ENCODE peak calls at places on chromosomes 3 and 15, in ten cellular contexts. One of them, this sample, is unnamed.

GRCh38 chr3:44995142-44995770 is 19.2 kb downstream of the EXOSC7 start:
- DNase-seq in transverse colon: no peak
- DNase-seq in GM23248: peak; percentile 68
- DNase-seq in fibroblast of pulmonary artery: peak; percentile 77
- DNase-seq in astrocyte of the spinal cord: peak; percentile 69
- DNase-seq in A549: no peak
- DNase-seq in lung: no peak
- DNase-seq in RWPE2: no peak
- DNase-seq in psoas muscle: peak; percentile 25
- DNase-seq in heart right ventricle: no peak
- DNase-seq in this sample: no peak

GRCh38 chr3:149752788-149753136 is 473 bp upstream of the COMMD2 start:
- DNase-seq in transverse colon: no peak
- DNase-seq in GM23248: no peak
- DNase-seq in fibroblast of pulmonary artery: no peak
- DNase-seq in astrocyte of the spinal cord: no peak
- DNase-seq in A549: no peak
- DNase-seq in lung: no peak
- DNase-seq in RWPE2: no peak
- DNase-seq in psoas muscle: no peak
- DNase-seq in heart right ventricle: no peak
- DNase-seq in this sample: no peak

GRCh38 chr15:36757189-36757814 is 177.9 kb downstream of the CDIN1 start:
- DNase-seq in transverse colon: no peak
- DNase-seq in GM23248: peak; percentile 58
- DNase-seq in fibroblast of pulmonary artery: peak; percentile 39
- DNase-seq in astrocyte of the spinal cord: peak; percentile 46
- DNase-seq in A549: no peak
- DNase-seq in lung: no peak
- DNase-seq in RWPE2: no peak
- DNase-seq in psoas muscle: no peak
- DNase-seq in heart right ventricle: no peak
- DNase-seq in this sample: no peak

GRCh38 chr15:74320358-74321247 is 46.8 kb downstream of the CYP11A1 start:
- DNase-seq in transverse colon: peak; percentile 37
- DNase-seq in GM23248: peak; percentile 76
- DNase-seq in fibroblast of pulmonary artery: peak; percentile 58
- DNase-seq in astrocyte of the spinal cord: peak; percentile 45
- DNase-seq in A549: peak; percentile 25
- DNase-seq in lung: no peak
- DNase-seq in RWPE2: no peak
- DNase-seq in psoas muscle: peak; percentile 72
- DNase-seq in heart right ventricle: peak; percentile 55
- DNase-seq in this sample: no peak

GRCh38 chr3:99568936-99569335 is 69.5 kb upstream of the COL8A1 start:
- DNase-seq in transverse colon: no peak
- DNase-seq in GM23248: no peak
- DNase-seq in fibroblast of pulmonary artery: no peak
- DNase-seq in astrocyte of the spinal cord: no peak
- DNase-seq in A549: no peak
- DNase-seq in lung: no peak
- DNase-seq in RWPE2: no peak
- DNase-seq in psoas muscle: no peak
- DNase-seq in heart right ventricle: no peak
- DNase-seq in this sample: no peak

GRCh38 chr15:33309602-33310276 is 1.0 kb upstream of the RYR3 start:
- DNase-seq in transverse colon: no peak
- DNase-seq in GM23248: peak; percentile 10
- DNase-seq in fibroblast of pulmonary artery: peak; percentile 3
- DNase-seq in astrocyte of the spinal cord: no peak
- DNase-seq in A549: no peak
- DNase-seq in lung: no peak
- DNase-seq in RWPE2: no peak
- DNase-seq in psoas muscle: peak; percentile 33
- DNase-seq in heart right ventricle: no peak
- DNase-seq in this sample: no peak

GRCh38 chr3:179071161-179071568 is 444 bp downstream of the ZMAT3 start:
- DNase-seq in transverse colon: peak; percentile 30
- DNase-seq in GM23248: peak; percentile 69
- DNase-seq in fibroblast of pulmonary artery: peak; percentile 43
- DNase-seq in astrocyte of the spinal cord: peak; percentile 42
- DNase-seq in A549: peak; percentile 15
- DNase-seq in lung: no peak
- DNase-seq in RWPE2: peak; percentile 52
- DNase-seq in psoas muscle: no peak
- DNase-seq in heart right ventricle: no peak
- DNase-seq in this sample: no peak

GRCh38 chr15:54026891-54027290 is 48.6 kb downstream of the UNC13C start:
- DNase-seq in transverse colon: no peak
- DNase-seq in GM23248: no peak
- DNase-seq in fibroblast of pulmonary artery: no peak
- DNase-seq in astrocyte of the spinal cord: no peak
- DNase-seq in A549: no peak
- DNase-seq in lung: no peak
- DNase-seq in RWPE2: no peak
- DNase-seq in psoas muscle: no peak
- DNase-seq in heart right ventricle: no peak
- DNase-seq in this sample: no peak

GRCh38 chr3:113086506-113087461 is 96.0 kb downstream of the GTPBP8 start:
- DNase-seq in transverse colon: no peak
- DNase-seq in GM23248: no peak
- DNase-seq in fibroblast of pulmonary artery: no peak
- DNase-seq in astrocyte of the spinal cord: no peak
- DNase-seq in A549: peak; percentile 38
- DNase-seq in lung: no peak
- DNase-seq in RWPE2: no peak
- DNase-seq in psoas muscle: no peak
- DNase-seq in heart right ventricle: no peak
- DNase-seq in this sample: no peak

GRCh38 chr3:141769171-141769894 is 6.1 kb downstream of the GRK7 start:
- DNase-seq in transverse colon: no peak
- DNase-seq in GM23248: peak; percentile 28
- DNase-seq in fibroblast of pulmonary artery: peak; percentile 49
- DNase-seq in astrocyte of the spinal cord: peak; percentile 5
- DNase-seq in A549: no peak
- DNase-seq in lung: no peak
- DNase-seq in RWPE2: no peak
- DNase-seq in psoas muscle: no peak
- DNase-seq in heart right ventricle: no peak
- DNase-seq in this sample: no peak

GRCh38 chr15:42727740-42728355 is 9.1 kb downstream of the CDAN1 start:
- DNase-seq in transverse colon: no peak
- DNase-seq in GM23248: no peak
- DNase-seq in fibroblast of pulmonary artery: no peak
- DNase-seq in astrocyte of the spinal cord: no peak
- DNase-seq in A549: no peak
- DNase-seq in lung: peak; percentile 81
- DNase-seq in RWPE2: no peak
- DNase-seq in psoas muscle: no peak
- DNase-seq in heart right ventricle: no peak
- DNase-seq in this sample: no peak

GRCh38 chr3:10322355-10322715 is 1.4 kb upstream of the SEC13 start:
- DNase-seq in transverse colon: no peak
- DNase-seq in GM23248: no peak
- DNase-seq in fibroblast of pulmonary artery: no peak
- DNase-seq in astrocyte of the spinal cord: no peak
- DNase-seq in A549: peak; percentile 41
- DNase-seq in lung: no peak
- DNase-seq in RWPE2: no peak
- DNase-seq in psoas muscle: no peak
- DNase-seq in heart right ventricle: no peak
- DNase-seq in this sample: no peak

GRCh38 chr15:99409097-99409473 is 156.7 kb upstream of the MEF2A start:
- DNase-seq in transverse colon: peak; percentile 76
- DNase-seq in GM23248: peak; percentile 73
- DNase-seq in fibroblast of pulmonary artery: peak; percentile 71
- DNase-seq in astrocyte of the spinal cord: peak; percentile 46
- DNase-seq in A549: peak; percentile 76
- DNase-seq in lung: peak; percentile 35
- DNase-seq in RWPE2: peak; percentile 76
- DNase-seq in psoas muscle: peak; percentile 64
- DNase-seq in heart right ventricle: peak; percentile 70
- DNase-seq in this sample: peak; percentile 78

GRCh38 chr3:182364723-182365650 is 428.3 kb upstream of the ATP11B start:
- DNase-seq in transverse colon: peak; percentile 7
- DNase-seq in GM23248: no peak
- DNase-seq in fibroblast of pulmonary artery: peak; percentile 1
- DNase-seq in astrocyte of the spinal cord: peak; percentile 92
- DNase-seq in A549: no peak
- DNase-seq in lung: no peak
- DNase-seq in RWPE2: peak; percentile 71
- DNase-seq in psoas muscle: peak; percentile 14
- DNase-seq in heart right ventricle: no peak
- DNase-seq in this sample: no peak

DNA sequence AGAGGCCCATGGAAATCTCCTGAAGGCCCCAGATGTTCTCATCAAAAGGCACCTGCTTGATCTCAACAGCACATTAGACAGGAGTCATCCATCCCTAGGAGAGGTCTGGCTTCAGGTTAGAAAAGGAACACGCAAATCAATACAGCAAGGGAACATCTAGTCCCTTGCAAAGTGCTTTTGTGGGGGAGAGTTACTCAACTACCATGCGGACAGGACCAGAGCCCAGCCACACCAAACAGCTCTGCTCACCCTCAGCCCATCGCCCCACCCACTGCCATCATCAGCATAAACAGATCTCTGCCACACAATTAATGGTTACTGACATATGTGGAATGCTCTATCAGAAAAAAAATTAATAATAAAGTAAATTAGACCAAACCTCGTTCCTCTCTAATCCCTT is 85.6 kb downstream of the MYLK start:
- DNase-seq in transverse colon: no peak
- DNase-seq in GM23248: no peak
- DNase-seq in fibroblast of pulmonary artery: no peak
- DNase-seq in astrocyte of the spinal cord: no peak
- DNase-seq in A549: no peak
- DNase-seq in lung: no peak
- DNase-seq in RWPE2: no peak
- DNase-seq in psoas muscle: no peak
- DNase-seq in heart right ventricle: no peak
- DNase-seq in this sample: no peak
- H3K4me3 ChIP-seq in transverse colon: no peak overlapping the region
- H3K4me3 ChIP-seq in GM23248: no peak overlapping the region
- H3K4me3 ChIP-seq in fibroblast of pulmonary artery: no peak overlapping the region
- H3K4me3 ChIP-seq in astrocyte of the spinal cord: no peak overlapping the region
- H3K4me3 ChIP-seq in A549: no peak overlapping the region
- H3K4me3 ChIP-seq in lung: no peak overlapping the region
- H3K4me3 ChIP-seq in RWPE2: no peak overlapping the region
- H3K4me3 ChIP-seq in psoas muscle: no peak overlapping the region
- H3K4me3 ChIP-seq in heart right ventricle: no peak overlapping the region
- H3K4me3 ChIP-seq in this sample: no peak overlapping the region

DNA sequence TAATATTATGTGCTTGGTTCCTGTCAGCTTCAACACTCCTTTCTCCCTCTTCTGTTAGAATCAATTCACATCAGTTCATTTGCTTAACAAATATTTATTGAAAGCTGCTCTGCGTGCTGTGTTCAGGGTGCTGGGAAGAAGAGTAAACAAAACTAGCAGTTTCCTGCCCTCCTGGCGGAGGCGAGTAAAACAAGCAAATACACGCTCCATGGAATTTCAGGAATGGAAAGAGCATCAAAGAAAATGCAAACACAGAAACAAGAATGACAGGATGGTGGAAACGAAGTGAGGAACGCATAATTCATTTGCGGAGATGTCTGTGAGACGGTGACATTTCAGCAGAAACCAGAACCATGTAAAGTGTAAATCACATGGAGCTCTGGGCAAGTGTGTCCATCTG is 49.4 kb upstream of the SPTSSB start:
- DNase-seq in transverse colon: no peak
- DNase-seq in GM23248: no peak
- DNase-seq in fibroblast of pulmonary artery: no peak
- DNase-seq in astrocyte of the spinal cord: peak; percentile 26
- DNase-seq in A549: no peak
- DNase-seq in lung: no peak
- DNase-seq in RWPE2: peak; percentile 54
- DNase-seq in psoas muscle: no peak
- DNase-seq in heart right ventricle: no peak
- DNase-seq in this sample: no peak
- H3K4me3 ChIP-seq in transverse colon: no peak overlapping the region
- H3K4me3 ChIP-seq in GM23248: no peak overlapping the region
- H3K4me3 ChIP-seq in fibroblast of pulmonary artery: no peak overlapping the region
- H3K4me3 ChIP-seq in astrocyte of the spinal cord: no peak overlapping the region
- H3K4me3 ChIP-seq in A549: no peak overlapping the region
- H3K4me3 ChIP-seq in lung: no peak overlapping the region
- H3K4me3 ChIP-seq in RWPE2: no peak overlapping the region
- H3K4me3 ChIP-seq in psoas muscle: no peak overlapping the region
- H3K4me3 ChIP-seq in heart right ventricle: no peak overlapping the region
- H3K4me3 ChIP-seq in this sample: no peak overlapping the region

DNA sequence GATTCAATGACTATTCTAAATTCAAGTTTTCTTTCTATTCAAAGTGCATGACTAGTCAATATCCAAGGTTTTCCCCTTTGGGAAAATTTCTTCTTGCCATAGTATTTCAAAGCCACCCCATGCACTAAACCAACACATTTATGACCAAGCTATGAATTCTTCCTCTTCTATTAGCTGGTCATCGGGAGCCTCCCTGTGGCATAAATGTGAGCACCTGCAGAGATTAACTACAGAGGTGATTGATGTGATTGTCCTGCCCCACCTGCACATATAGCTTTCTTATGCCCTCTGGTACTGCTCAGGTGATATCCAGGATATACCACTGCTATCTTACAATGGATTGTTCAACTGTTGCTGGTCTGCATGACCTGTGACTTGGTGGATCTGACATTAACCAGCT is 694.9 kb downstream of the ZBBX start:
- DNase-seq in transverse colon: no peak
- DNase-seq in GM23248: no peak
- DNase-seq in fibroblast of pulmonary artery: no peak
- DNase-seq in astrocyte of the spinal cord: no peak
- DNase-seq in A549: no peak
- DNase-seq in lung: no peak
- DNase-seq in RWPE2: no peak
- DNase-seq in psoas muscle: no peak
- DNase-seq in heart right ventricle: no peak
- DNase-seq in this sample: no peak
- H3K4me3 ChIP-seq in transverse colon: no peak overlapping the region
- H3K4me3 ChIP-seq in GM23248: no peak overlapping the region
- H3K4me3 ChIP-seq in fibroblast of pulmonary artery: no peak overlapping the region
- H3K4me3 ChIP-seq in astrocyte of the spinal cord: no peak overlapping the region
- H3K4me3 ChIP-seq in A549: no peak overlapping the region
- H3K4me3 ChIP-seq in lung: no peak overlapping the region
- H3K4me3 ChIP-seq in RWPE2: no peak overlapping the region
- H3K4me3 ChIP-seq in psoas muscle: no peak overlapping the region
- H3K4me3 ChIP-seq in heart right ventricle: no peak overlapping the region
- H3K4me3 ChIP-seq in this sample: no peak overlapping the region

DNA sequence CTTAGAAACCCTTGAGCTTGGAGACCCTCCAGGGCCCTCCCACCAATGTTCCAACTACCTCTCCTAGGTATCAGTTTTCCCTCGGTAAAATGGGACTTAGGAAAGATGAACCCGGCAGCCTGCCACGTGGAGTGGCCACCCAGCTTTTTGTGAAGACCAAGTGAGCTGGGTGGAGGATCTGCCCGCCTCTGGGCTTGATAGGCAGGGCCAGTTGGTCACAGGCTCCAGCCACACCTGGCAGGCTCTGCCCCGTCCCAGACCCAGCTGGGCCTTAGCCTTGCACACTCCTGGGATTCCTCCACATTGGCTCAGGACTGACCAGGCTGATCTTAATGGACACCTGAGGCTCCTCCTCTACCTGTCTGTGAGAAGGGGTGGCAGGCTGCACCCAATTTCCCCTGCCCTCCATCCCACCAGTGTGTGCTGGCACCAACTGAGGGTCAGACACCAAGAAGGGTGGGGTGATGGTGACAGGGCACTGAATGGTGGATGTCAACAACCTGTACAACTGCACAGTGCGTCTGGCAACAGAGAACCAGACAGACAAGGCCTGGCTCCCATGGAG is 761 bp upstream of the GRIP2 start:
- DNase-seq in transverse colon: no peak
- DNase-seq in GM23248: no peak
- DNase-seq in fibroblast of pulmonary artery: no peak
- DNase-seq in astrocyte of the spinal cord: no peak
- DNase-seq in A549: no peak
- DNase-seq in lung: no peak
- DNase-seq in RWPE2: no peak
- DNase-seq in psoas muscle: peak; percentile 71
- DNase-seq in heart right ventricle: no peak
- DNase-seq in this sample: no peak
- H3K4me3 ChIP-seq in transverse colon: no peak overlapping the region
- H3K4me3 ChIP-seq in GM23248: no peak overlapping the region
- H3K4me3 ChIP-seq in fibroblast of pulmonary artery: no peak overlapping the region
- H3K4me3 ChIP-seq in astrocyte of the spinal cord: no peak overlapping the region
- H3K4me3 ChIP-seq in A549: no peak overlapping the region
- H3K4me3 ChIP-seq in lung: no peak overlapping the region
- H3K4me3 ChIP-seq in RWPE2: no peak overlapping the region
- H3K4me3 ChIP-seq in psoas muscle: peak overlapping the region; percentile 73
- H3K4me3 ChIP-seq in heart right ventricle: no peak overlapping the region
- H3K4me3 ChIP-seq in this sample: no peak overlapping the region

This sample was measured in coronary artery.